ENCODE peak calls at places on chromosomes 16 and 17, in six cellular contexts. T is gastrocnemius medialis; Z is nephron progenitor cell; S is activated CD4-positive, alpha-beta T cell treated with anti-CD3 and anti-CD28 coated beads, Interleukin-2, amount 10 ng/mL, durations not matched to agents 7 days and 5 days; A is HS-5; D is nucleus accumbens. O is an unnamed sample.

GRCh38 chr16:26550111-26550610 is 516.6 kb upstream of the C16orf82 start:
- DNase-seq in T (no peak), Z (no peak), S (no peak), A (no peak), D (no peak), O (no peak)

GRCh38 chr16:72749091-72749490 is 298.8 kb downstream of the ZFHX3 start:
- DNase-seq in T (no peak), Z (no peak), S (no peak), A (no peak), D (no peak), O (no peak)

GRCh38 chr17:34011599-34011998 is 243.5 kb upstream of the CCL2 start:
- DNase-seq in T (no peak), Z (no peak), S (no peak), A (no peak), D (no peak), O (no peak)

GRCh38 chr16:2333772-2334379 is 6.7 kb downstream of the ABCA3 start:
- DNase-seq in T (no peak), Z (no peak), S (no peak), A (no peak), D (no peak), O (no peak)

GRCh38 chr17:1865252-1866037 is 35.6 kb downstream of the RPA1 start:
- DNase-seq in T (no peak), Z (no peak), S (peak), A (no peak), D (no peak), O (peak)

GRCh38 chr16:85072947-85073346 is 39.3 kb downstream of the CIBAR2 start:
- DNase-seq in T (peak), Z (no peak), S (no peak), A (no peak), D (no peak), O (no peak)

GRCh38 chr16:68291227-68291626 is 19.5 kb downstream of the SLC7A6OS start:
- DNase-seq in T (no peak), Z (no peak), S (no peak), A (no peak), D (no peak), O (no peak)

GRCh38 chr17:27496971-27497370 is 40.7 kb downstream of the KSR1 start:
- DNase-seq in T (no peak), Z (no peak), S (no peak), A (no peak), D (no peak), O (no peak)

GRCh38 chr17:3944485-3945388 is 19.5 kb downstream of the ATP2A3 start:
- DNase-seq in T (no peak), Z (peak), S (peak), A (no peak), D (peak), O (no peak)

GRCh38 chr17:71792966-71793365 is 327.9 kb upstream of the SOX9 start:
- DNase-seq in T (no peak), Z (no peak), S (no peak), A (peak), D (no peak), O (no peak)

GRCh38 chr17:21288581-21289017 is 4.1 kb downstream of the MAP2K3 start:
- DNase-seq in T (no peak), Z (no peak), S (peak), A (no peak), D (no peak), O (peak)

GRCh38 chr16:695355-696089 is 5.3 kb upstream of the WDR24 start:
- DNase-seq in T (no peak), Z (peak), S (peak), A (no peak), D (no peak), O (no peak)

GRCh38 chr17:82601447-82602000 is 46.7 kb downstream of the WDR45B start:
- DNase-seq in T (no peak), Z (no peak), S (no peak), A (no peak), D (no peak), O (no peak)

GRCh38 chr16:74190292-74190691 is 106.3 kb upstream of the PSMD7 start:
- DNase-seq in T (no peak), Z (no peak), S (no peak), A (no peak), D (no peak), O (no peak)

GRCh38 chr17:5055543-5055942 is 20.3 kb upstream of the SLC52A1 start:
- DNase-seq in T (no peak), Z (no peak), S (no peak), A (no peak), D (no peak), O (no peak)

GRCh38 chr16:15457958-15458357 is 23.6 kb downstream of the BMERB1 start:
- DNase-seq in T (no peak), Z (no peak), S (no peak), A (no peak), D (no peak), O (no peak)